ENCODE peak calls at places on chromosomes 2 and 18, in four cellular contexts. N is GM10248, W is WTC11, X is A549. J is an unnamed sample.

GRCh38 chr2:128473175-128474013 is 154.7 kb upstream of the HS6ST1 start:
- DNase-seq in X (no peak), N (peak), W (no peak), J (no peak)

GRCh38 chr2:151762694-151763093 is 28.4 kb upstream of the NEB start:
- DNase-seq in W (no peak), X (no peak), N (no peak), J (no peak)

GRCh38 chr2:201470821-201471731 is 19.5 kb downstream of the STRADB start:
- DNase-seq in X (no peak), N (no peak), W (peak), J (peak)

GRCh38 chr18:49055787-49056186 is 105.0 kb upstream of the SMAD7 start:
- DNase-seq in X (no peak), W (no peak), N (peak), J (peak)

GRCh38 chr2:226910384-226910783 is 74.5 kb downstream of the RHBDD1 start:
- DNase-seq in W (no peak), X (no peak), N (no peak), J (no peak)

GRCh38 chr2:61179701-61180639 is 18.0 kb downstream of the C2orf74 start:
- DNase-seq in N (no peak), W (no peak), X (no peak), J (peak)

GRCh38 chr2:197125000-197125399 is 185.6 kb downstream of the ANKRD44 start:
- DNase-seq in W (no peak), N (no peak), X (no peak), J (no peak)

GRCh38 chr18:79569720-79570119 is 109.9 kb upstream of the CTDP1 start:
- DNase-seq in W (no peak), X (no peak), N (no peak), J (no peak)

GRCh38 chr2:11669454-11670291 is at the start of gene NTSR2:
- DNase-seq in W (peak), X (peak), N (no peak), J (no peak)

GRCh38 chr2:155250800-155251199 is 552.3 kb downstream of the KCNJ3 start:
- DNase-seq in W (no peak), N (no peak), X (no peak), J (peak)

GRCh38 chr2:72665448-72665847 is 160.4 kb downstream of the EXOC6B start:
- DNase-seq in X (no peak), W (no peak), N (no peak), J (no peak)

GRCh38 chr2:173983414-173983871 is 18.3 kb upstream of the SP3 start:
- DNase-seq in N (no peak), W (no peak), X (no peak), J (no peak)

GRCh38 chr2:69456154-69456553 is 18.9 kb upstream of the NFU1 start:
- DNase-seq in X (no peak), W (no peak), N (no peak), J (no peak)

GRCh38 chr18:41618135-41618534 is 336.9 kb upstream of the PIK3C3 start:
- DNase-seq in N (no peak), X (no peak), W (no peak), J (no peak)

GRCh38 chr18:36066001-36066400 is 1.4 kb downstream of the RPRD1A start:
- DNase-seq in N (no peak), W (no peak), X (no peak), J (peak)

GRCh38 chr18:68623342-68623741 is 91.6 kb downstream of the TMX3 start:
- DNase-seq in W (peak), X (peak), N (peak), J (peak)

GRCh38 chr2:150482667-150483260 is 4.7 kb downstream of the RND3 start:
- DNase-seq in X (no peak), N (no peak), W (no peak), J (no peak)

GRCh38 chr2:231527091-231527395 is 3.2 kb downstream of the NMUR1 start:
- DNase-seq in W (peak), X (no peak), N (no peak), J (no peak)

GRCh38 chr2:86790828-86791561 is at the start of gene CD8A:
- DNase-seq in X (no peak), N (peak), W (peak), J (no peak)

GRCh38 chr2:100260712-100261620 is 61.3 kb downstream of the LONRF2 start:
- DNase-seq in X (peak), W (peak), N (peak), J (peak)

GRCh38 chr2:183359867-183360266 is 235.6 kb downstream of the NUP35 start:
- DNase-seq in N (no peak), W (no peak), X (no peak), J (peak)

GRCh38 chr18:72768681-72769229 is 99.0 kb downstream of the NETO1 start:
- DNase-seq in X (no peak), N (no peak), W (no peak), J (no peak)

GRCh38 chr2:212539145-212539880 is 711 bp upstream of the ERBB4 start:
- DNase-seq in W (peak), X (no peak), N (peak), J (peak)

GRCh38 chr2:235416816-235417499 is 76.9 kb upstream of the AGAP1 start:
- DNase-seq in W (no peak), X (peak), N (no peak), J (peak)

GRCh38 chr2:190696792-190697398 is 48.0 kb downstream of the NAB1 start:
- DNase-seq in N (no peak), W (peak), X (no peak), J (no peak)

GRCh38 chr2:233832869-233833812 is 21.2 kb downstream of the HJURP start:
- DNase-seq in W (peak), N (peak), X (peak), J (peak)

GRCh38 chr2:73264783-73265182 is 19.5 kb downstream of the FBXO41 start:
- DNase-seq in N (no peak), X (no peak), W (no peak), J (no peak)

GRCh38 chr2:18379869-18380268 is 180.6 kb downstream of the RDH14 start:
- DNase-seq in X (no peak), N (no peak), W (no peak), J (no peak)

GRCh38 chr2:210956101-210956500 is 399.7 kb downstream of the CPS1 start:
- DNase-seq in N (no peak), W (no peak), X (no peak), J (no peak)

GRCh38 chr2:127128508-127128907 is 21.6 kb upstream of the BIN1 start:
- DNase-seq in N (peak), W (peak), X (no peak), J (peak)

GRCh38 chr18:77077401-77077800 is 55.2 kb downstream of the MBP start:
- DNase-seq in X (no peak), N (no peak), W (no peak), J (no peak)

GRCh38 chr2:69831354-69831905 is 2.0 kb downstream of the GMCL1 start:
- DNase-seq in N (no peak), X (no peak), W (no peak), J (no peak)

GRCh38 chr2:12613137-12613912 is 103.4 kb upstream of the TRIB2 start:
- DNase-seq in X (no peak), W (no peak), N (no peak), J (no peak)

GRCh38 chr18:59835656-59836379 is 64.0 kb upstream of the PMAIP1 start:
- DNase-seq in X (no peak), W (peak), N (peak), J (no peak)

GRCh38 chr2:135030826-135031225 is 16.4 kb downstream of the MAP3K19 start:
- DNase-seq in N (no peak), X (no peak), W (no peak), J (peak)

GRCh38 chr2:225041871-225042799 is at the start of gene DOCK10:
- DNase-seq in X (peak), W (peak), N (peak), J (peak)

GRCh38 chr2:205680067-205680466 is 2.2 kb upstream of the NRP2 start:
- DNase-seq in N (peak), X (peak), W (peak), J (peak)

GRCh38 chr2:46512185-46512584 is 32.8 kb downstream of the TMEM247 start:
- DNase-seq in W (no peak), X (no peak), N (no peak), J (no peak)

GRCh38 chr2:114127372-114127771 is 237.5 kb downstream of the ACTR3 start:
- DNase-seq in N (no peak), X (no peak), W (no peak), J (peak)

GRCh38 chr18:4831791-4832375 is 365.2 kb downstream of the AKAIN1 start:
- DNase-seq in N (no peak), X (no peak), W (no peak), J (no peak)

GRCh38 chr2:56666758-56667157 is 483.0 kb downstream of the CCDC85A start:
- DNase-seq in W (no peak), X (no peak), N (no peak), J (no peak)

GRCh38 chr2:56676966-56677365 is 493.2 kb downstream of the CCDC85A start:
- DNase-seq in X (no peak), N (no peak), W (no peak), J (no peak)

DNA sequence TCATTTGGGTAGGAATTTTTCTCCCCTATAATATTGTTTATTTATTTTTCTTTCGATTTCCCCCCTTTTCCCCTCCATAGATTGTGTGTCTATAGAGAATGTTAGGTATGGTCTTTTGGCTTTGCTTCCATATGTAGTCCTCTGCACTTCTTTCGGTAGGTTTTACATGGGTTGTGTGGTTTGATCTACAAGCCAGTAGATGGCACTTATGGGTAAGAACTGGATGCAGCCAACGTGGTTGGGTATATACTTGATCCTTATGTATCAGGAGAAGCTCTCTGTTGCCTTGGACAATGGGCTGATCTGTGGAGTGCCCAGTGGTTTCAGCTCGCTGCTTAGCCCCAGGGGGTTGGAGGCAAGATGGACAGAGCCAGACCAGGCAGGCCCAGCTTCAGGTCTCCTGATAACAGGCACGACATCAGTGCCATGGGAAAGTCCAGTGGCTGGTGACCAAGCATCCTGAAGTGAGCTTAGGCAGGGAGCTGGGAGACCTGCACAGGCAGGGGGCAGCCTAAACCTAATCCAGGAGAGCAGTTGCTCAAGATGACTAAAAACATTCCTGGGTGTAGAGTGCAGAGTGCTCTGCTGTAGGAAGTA is 488.3 kb downstream of the CCDC85A start:
- DNase-seq in X (no peak), N (no peak), W (no peak), J (no peak)
- TF ChIP-seq CTCF in X (no peak), N (no peak), W (no peak), J (no peak)

DNA sequence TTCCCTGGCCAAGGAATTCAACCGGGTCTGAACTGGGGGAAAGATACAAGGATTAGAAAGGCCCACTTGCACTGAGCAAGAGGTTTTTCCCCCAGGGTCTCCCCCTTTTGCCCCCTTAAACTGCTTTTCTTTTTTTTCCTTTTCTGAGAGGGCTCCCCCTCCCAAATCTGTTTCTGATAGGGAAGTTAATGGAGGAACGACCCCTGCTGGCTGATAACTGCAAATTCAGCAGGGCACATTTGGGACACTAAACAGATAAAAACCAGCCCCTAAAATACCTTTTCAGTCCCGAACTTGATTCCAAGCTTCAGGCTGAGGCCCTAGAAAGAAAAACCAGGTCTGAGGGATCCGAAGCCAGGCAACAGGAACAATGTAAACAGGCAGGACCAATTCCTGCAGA is 1012.4 kb upstream of the CRIM1 start:
- DNase-seq in X (no peak), N (no peak), W (no peak), J (peak)
- TF ChIP-seq CTCF in X (peak), N (no peak), W (peak), J (peak)

GRCh38 chr2:169452080-169452479 is 27.2 kb upstream of the BBS5 start:
- DNase-seq in N (peak), X (peak), W (no peak), J (peak)
- TF ChIP-seq CTCF in N (peak), X (peak), W (no peak), J (peak)

GRCh38 chr2:194549387-194549786 is 1107.6 kb upstream of the SLC39A10 start:
- DNase-seq in X (no peak), W (no peak), N (no peak), J (no peak)

GRCh38 chr2:194550702-194551101 is 1106.3 kb upstream of the SLC39A10 start:
- DNase-seq in W (no peak), X (no peak), N (no peak), J (peak)

GRCh38 chr2:194545978-194546377 is 1111.0 kb upstream of the SLC39A10 start:
- DNase-seq in X (no peak), N (no peak), W (no peak), J (peak)
- TF ChIP-seq CTCF in X (peak), N (no peak), W (no peak), J (peak)